ENCODE peak calls at places on chromosomes 2 and 18, in seven cellular contexts. One of them, this sample, is unnamed.

GRCh38 chr18:7856733-7857132 is 289.6 kb downstream of the PTPRM start:
- DNase-seq in cardiac fibroblast: peak; percentile 7
- DNase-seq in fibroblast of villous mesenchyme: peak; percentile 32
- DNase-seq in GM12864: no peak
- DNase-seq in tibial artery: no peak
- DNase-seq in RWPE2: no peak
- DNase-seq in BE2C: no peak
- DNase-seq in this sample: peak; percentile 74

GRCh38 chr2:111226797-111227700 is 106.3 kb downstream of the BCL2L11 start:
- DNase-seq in cardiac fibroblast: peak; percentile 65
- DNase-seq in fibroblast of villous mesenchyme: peak; percentile 83
- DNase-seq in GM12864: no peak
- DNase-seq in tibial artery: no peak
- DNase-seq in RWPE2: no peak
- DNase-seq in BE2C: no peak
- DNase-seq in this sample: no peak

GRCh38 chr2:19050354-19050753 is 308.1 kb downstream of the OSR1 start:
- DNase-seq in cardiac fibroblast: no peak
- DNase-seq in fibroblast of villous mesenchyme: no peak
- DNase-seq in GM12864: no peak
- DNase-seq in tibial artery: no peak
- DNase-seq in RWPE2: no peak
- DNase-seq in BE2C: no peak
- DNase-seq in this sample: no peak

GRCh38 chr2:237405605-237406004 is 8.4 kb downstream of the COL6A3 start:
- DNase-seq in cardiac fibroblast: no peak
- DNase-seq in fibroblast of villous mesenchyme: no peak
- DNase-seq in GM12864: no peak
- DNase-seq in tibial artery: no peak
- DNase-seq in RWPE2: no peak
- DNase-seq in BE2C: no peak
- DNase-seq in this sample: no peak

GRCh38 chr2:174664084-174664759 is 66.6 kb upstream of the WIPF1 start:
- DNase-seq in cardiac fibroblast: no peak
- DNase-seq in fibroblast of villous mesenchyme: no peak
- DNase-seq in GM12864: no peak
- DNase-seq in tibial artery: no peak
- DNase-seq in RWPE2: no peak
- DNase-seq in BE2C: no peak
- DNase-seq in this sample: no peak

GRCh38 chr2:37583867-37584266 is 87.6 kb downstream of the CDC42EP3 start:
- DNase-seq in cardiac fibroblast: no peak
- DNase-seq in fibroblast of villous mesenchyme: peak; percentile 79
- DNase-seq in GM12864: no peak
- DNase-seq in tibial artery: no peak
- DNase-seq in RWPE2: no peak
- DNase-seq in BE2C: no peak
- DNase-seq in this sample: no peak

GRCh38 chr18:63365909-63366269 is 1.1 kb downstream of the KDSR start:
- DNase-seq in cardiac fibroblast: peak; percentile 17
- DNase-seq in fibroblast of villous mesenchyme: peak; percentile 19
- DNase-seq in GM12864: no peak
- DNase-seq in tibial artery: no peak
- DNase-seq in RWPE2: no peak
- DNase-seq in BE2C: no peak
- DNase-seq in this sample: no peak

GRCh38 chr2:12679550-12680072 is 37.1 kb upstream of the TRIB2 start:
- DNase-seq in cardiac fibroblast: no peak
- DNase-seq in fibroblast of villous mesenchyme: no peak
- DNase-seq in GM12864: no peak
- DNase-seq in tibial artery: no peak
- DNase-seq in RWPE2: no peak
- DNase-seq in BE2C: no peak
- DNase-seq in this sample: no peak

GRCh38 chr2:179985163-179985820 is 21.8 kb downstream of the CWC22 start:
- DNase-seq in cardiac fibroblast: no peak
- DNase-seq in fibroblast of villous mesenchyme: no peak
- DNase-seq in GM12864: no peak
- DNase-seq in tibial artery: no peak
- DNase-seq in RWPE2: no peak
- DNase-seq in BE2C: no peak
- DNase-seq in this sample: no peak

GRCh38 chr2:84830095-84830494 is 50.8 kb downstream of the TRABD2A start:
- DNase-seq in cardiac fibroblast: no peak
- DNase-seq in fibroblast of villous mesenchyme: peak; percentile 7
- DNase-seq in GM12864: no peak
- DNase-seq in tibial artery: peak; percentile 64
- DNase-seq in RWPE2: no peak
- DNase-seq in BE2C: no peak
- DNase-seq in this sample: no peak

GRCh38 chr2:128442053-128442751 is 123.5 kb upstream of the HS6ST1 start:
- DNase-seq in cardiac fibroblast: no peak
- DNase-seq in fibroblast of villous mesenchyme: peak; percentile 93
- DNase-seq in GM12864: no peak
- DNase-seq in tibial artery: peak; percentile 19
- DNase-seq in RWPE2: peak; percentile 19
- DNase-seq in BE2C: no peak
- DNase-seq in this sample: peak; percentile 46

GRCh38 chr2:128468186-128468585 is 149.5 kb upstream of the HS6ST1 start:
- DNase-seq in cardiac fibroblast: no peak
- DNase-seq in fibroblast of villous mesenchyme: no peak
- DNase-seq in GM12864: no peak
- DNase-seq in tibial artery: no peak
- DNase-seq in RWPE2: no peak
- DNase-seq in BE2C: no peak
- DNase-seq in this sample: no peak

GRCh38 chr2:239824051-239824694 is 201.0 kb downstream of the NDUFA10 start:
- DNase-seq in cardiac fibroblast: no peak
- DNase-seq in fibroblast of villous mesenchyme: peak; percentile 7
- DNase-seq in GM12864: no peak
- DNase-seq in tibial artery: peak; percentile 17
- DNase-seq in RWPE2: no peak
- DNase-seq in BE2C: no peak
- DNase-seq in this sample: peak; percentile 47

GRCh38 chr2:36502081-36502480 is 95.9 kb downstream of the FEZ2 start:
- DNase-seq in cardiac fibroblast: peak; percentile 41
- DNase-seq in fibroblast of villous mesenchyme: peak; percentile 57
- DNase-seq in GM12864: no peak
- DNase-seq in tibial artery: no peak
- DNase-seq in RWPE2: no peak
- DNase-seq in BE2C: no peak
- DNase-seq in this sample: peak; percentile 83

GRCh38 chr2:174342600-174343342 is 8.0 kb downstream of the SP9 start:
- DNase-seq in cardiac fibroblast: no peak
- DNase-seq in fibroblast of villous mesenchyme: no peak
- DNase-seq in GM12864: no peak
- DNase-seq in tibial artery: no peak
- DNase-seq in RWPE2: no peak
- DNase-seq in BE2C: no peak
- DNase-seq in this sample: no peak

GRCh38 chr18:66616523-66616983 is 12.7 kb upstream of the CDH19 start:
- DNase-seq in cardiac fibroblast: peak; percentile 16
- DNase-seq in fibroblast of villous mesenchyme: no peak
- DNase-seq in GM12864: no peak
- DNase-seq in tibial artery: no peak
- DNase-seq in RWPE2: no peak
- DNase-seq in BE2C: peak; percentile 21
- DNase-seq in this sample: no peak

DNA sequence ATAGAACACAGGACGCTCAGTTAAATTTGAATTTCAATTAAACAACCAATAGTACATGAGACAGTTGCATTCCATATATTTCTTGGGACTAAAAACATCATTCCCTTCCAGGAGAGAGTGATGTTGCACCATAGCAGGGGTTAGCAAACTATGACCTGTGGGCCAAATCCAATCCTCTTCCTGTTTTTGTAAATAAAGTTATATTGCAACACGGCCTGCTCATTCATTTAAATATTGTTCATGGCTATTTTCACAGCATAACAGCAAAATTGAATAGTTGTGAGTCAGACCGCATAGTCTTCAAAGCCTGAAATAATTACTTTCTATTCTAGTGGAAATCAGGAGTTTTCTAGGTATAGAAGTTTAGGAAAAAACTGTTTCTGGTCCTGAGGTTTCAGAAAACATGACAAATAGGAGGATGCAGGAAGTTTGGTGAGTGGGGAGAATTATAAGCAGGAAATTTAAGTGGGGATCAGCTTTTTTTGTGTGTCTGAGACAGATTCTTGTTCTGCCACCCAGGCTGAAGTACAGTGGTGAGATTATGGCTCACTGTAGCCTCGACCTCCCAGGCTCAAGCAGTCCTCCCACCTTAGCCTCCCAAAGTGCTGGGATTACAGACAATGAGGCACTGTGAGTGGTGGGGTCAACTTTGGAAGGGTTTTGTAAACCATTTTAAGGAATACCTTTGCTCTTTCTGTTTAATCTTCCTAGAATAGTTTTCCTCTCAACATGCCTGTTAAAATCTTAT is 131.5 kb downstream of the SOCS6 start:
- DNase-seq in cardiac fibroblast: peak; percentile 92
- DNase-seq in fibroblast of villous mesenchyme: peak; percentile 99
- DNase-seq in GM12864: no peak
- DNase-seq in tibial artery: no peak
- DNase-seq in RWPE2: no peak
- DNase-seq in BE2C: no peak
- DNase-seq in this sample: no peak
- H3K4me3 ChIP-seq in cardiac fibroblast: no peak overlapping the region
- H3K4me3 ChIP-seq in fibroblast of villous mesenchyme: peak overlapping the region; percentile 29
- H3K4me3 ChIP-seq in GM12864: no peak overlapping the region
- H3K4me3 ChIP-seq in tibial artery: no peak overlapping the region
- H3K4me3 ChIP-seq in RWPE2: no peak overlapping the region
- H3K4me3 ChIP-seq in BE2C: no peak overlapping the region
- H3K4me3 ChIP-seq in this sample: no peak overlapping the region

DNA sequence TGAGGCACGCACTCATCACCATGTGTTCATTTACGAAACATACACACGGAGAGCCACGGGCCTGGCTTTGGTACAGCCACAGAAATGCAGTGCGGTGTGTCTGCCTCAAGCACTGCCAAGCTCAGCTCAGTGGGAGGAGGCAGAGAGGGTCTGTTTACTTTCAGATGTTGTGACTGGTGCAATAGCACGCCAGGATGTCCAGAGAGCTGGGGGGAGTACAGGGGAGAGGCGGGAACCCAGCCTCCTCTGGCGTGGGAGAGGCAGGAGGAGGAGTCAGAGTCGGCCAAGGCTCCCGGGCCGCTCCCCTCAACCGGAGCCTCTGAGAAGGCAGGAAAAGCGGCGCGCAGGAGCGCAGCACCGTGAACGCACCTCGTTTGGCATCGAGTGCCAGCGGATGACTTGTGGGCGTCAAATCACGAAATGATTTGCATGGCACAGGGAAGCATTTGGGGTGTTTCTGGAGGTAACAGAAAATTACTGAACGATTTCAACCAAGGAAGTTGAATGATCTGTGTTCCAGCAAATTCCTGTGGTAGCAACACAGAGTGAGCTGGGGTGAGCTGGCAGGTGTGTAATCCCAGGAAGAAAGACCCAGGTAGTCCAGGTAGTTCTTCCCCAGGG is 143.0 kb downstream of the ZNF516 start:
- DNase-seq in cardiac fibroblast: peak; percentile 85
- DNase-seq in fibroblast of villous mesenchyme: peak; percentile 98
- DNase-seq in GM12864: no peak
- DNase-seq in tibial artery: peak; percentile 60
- DNase-seq in RWPE2: no peak
- DNase-seq in BE2C: peak; percentile 80
- DNase-seq in this sample: peak; percentile 43
- H3K4me3 ChIP-seq in cardiac fibroblast: no peak overlapping the region
- H3K4me3 ChIP-seq in fibroblast of villous mesenchyme: peak overlapping the region; percentile 48
- H3K4me3 ChIP-seq in GM12864: no peak overlapping the region
- H3K4me3 ChIP-seq in tibial artery: no peak overlapping the region
- H3K4me3 ChIP-seq in RWPE2: no peak overlapping the region
- H3K4me3 ChIP-seq in BE2C: peak overlapping the region; percentile 32
- H3K4me3 ChIP-seq in this sample: no peak overlapping the region

DNA sequence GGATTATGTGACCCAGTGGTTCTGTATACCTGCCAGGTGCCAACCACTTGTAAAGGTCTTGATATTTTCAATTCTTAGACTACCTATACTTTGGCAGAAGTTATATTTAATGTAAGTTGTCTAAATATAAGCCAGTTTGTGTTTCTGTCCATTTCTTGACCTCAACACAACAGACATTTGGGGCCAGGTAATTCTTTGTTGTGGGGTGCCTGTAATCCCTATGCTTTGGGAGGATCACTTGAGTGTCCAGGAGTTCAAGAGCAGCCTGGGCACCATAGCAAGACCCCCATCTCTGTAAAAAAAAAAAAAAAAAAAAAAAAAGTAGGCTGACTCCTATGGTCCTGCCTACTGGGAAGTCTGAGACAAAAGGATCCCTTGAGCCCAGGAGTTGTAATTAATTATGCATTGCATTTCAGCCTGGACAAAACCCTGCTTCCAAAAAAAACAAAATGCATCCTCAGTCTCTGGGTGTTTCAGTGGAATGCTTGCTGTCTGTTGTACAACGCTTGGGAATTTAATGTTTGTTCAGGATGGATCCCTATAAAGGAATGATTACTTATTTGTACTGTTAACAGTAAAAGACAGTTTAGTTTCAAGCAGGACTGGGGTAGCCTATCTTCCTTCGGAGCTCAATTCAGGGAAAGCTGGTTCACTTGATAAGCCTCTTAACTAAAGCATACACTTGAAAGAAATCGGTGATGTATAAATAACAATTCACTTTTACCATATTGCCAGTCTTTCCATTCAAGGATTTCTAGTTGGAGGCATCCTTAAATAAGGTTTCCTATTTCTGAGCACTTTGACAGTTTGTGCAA is 3.4 kb downstream of the RPS27A start:
- DNase-seq in cardiac fibroblast: no peak
- DNase-seq in fibroblast of villous mesenchyme: no peak
- DNase-seq in GM12864: no peak
- DNase-seq in tibial artery: no peak
- DNase-seq in RWPE2: no peak
- DNase-seq in BE2C: no peak
- DNase-seq in this sample: no peak
- H3K4me3 ChIP-seq in cardiac fibroblast: no peak overlapping the region
- H3K4me3 ChIP-seq in fibroblast of villous mesenchyme: no peak overlapping the region
- H3K4me3 ChIP-seq in GM12864: no peak overlapping the region
- H3K4me3 ChIP-seq in tibial artery: no peak overlapping the region
- H3K4me3 ChIP-seq in RWPE2: no peak overlapping the region
- H3K4me3 ChIP-seq in BE2C: no peak overlapping the region
- H3K4me3 ChIP-seq in this sample: no peak overlapping the region

GRCh38 chr2:74458132-74458956 is at the start of gene WBP1:
- DNase-seq in cardiac fibroblast: peak; percentile 100
- DNase-seq in fibroblast of villous mesenchyme: peak; percentile 100
- DNase-seq in GM12864: peak; percentile 100
- DNase-seq in tibial artery: peak; percentile 100
- DNase-seq in RWPE2: peak; percentile 100
- DNase-seq in BE2C: peak; percentile 95
- DNase-seq in this sample: peak; percentile 100

GRCh38 chr2:74458957-74459290 is 686 bp downstream of the WBP1 start:
- DNase-seq in cardiac fibroblast: peak; percentile 14
- DNase-seq in fibroblast of villous mesenchyme: peak; percentile 37
- DNase-seq in GM12864: no peak
- DNase-seq in tibial artery: no peak
- DNase-seq in RWPE2: no peak
- DNase-seq in BE2C: no peak
- DNase-seq in this sample: no peak

GRCh38 chr2:74461187-74462053 is 3.2 kb downstream of the WBP1 start:
- DNase-seq in cardiac fibroblast: no peak
- DNase-seq in fibroblast of villous mesenchyme: no peak
- DNase-seq in GM12864: no peak
- DNase-seq in tibial artery: no peak
- DNase-seq in RWPE2: no peak
- DNase-seq in BE2C: peak; percentile 25
- DNase-seq in this sample: peak; percentile 69

GRCh38 chr2:74457549-74458131 is 598 bp upstream of the WBP1 start:
- DNase-seq in cardiac fibroblast: no peak
- DNase-seq in fibroblast of villous mesenchyme: no peak
- DNase-seq in GM12864: peak; percentile 53
- DNase-seq in tibial artery: peak; percentile 48
- DNase-seq in RWPE2: peak; percentile 79
- DNase-seq in BE2C: peak; percentile 67
- DNase-seq in this sample: peak; percentile 87

GRCh38 chr2:74459377-74460118 is 1.3 kb downstream of the WBP1 start:
- DNase-seq in cardiac fibroblast: no peak
- DNase-seq in fibroblast of villous mesenchyme: no peak
- DNase-seq in GM12864: no peak
- DNase-seq in tibial artery: no peak
- DNase-seq in RWPE2: no peak
- DNase-seq in BE2C: no peak
- DNase-seq in this sample: no peak
- H3K4me3 ChIP-seq in cardiac fibroblast: peak overlapping the region; percentile 5
- H3K4me3 ChIP-seq in fibroblast of villous mesenchyme: peak overlapping the region; percentile 79
- H3K4me3 ChIP-seq in GM12864: peak overlapping the region; percentile 90
- H3K4me3 ChIP-seq in tibial artery: peak overlapping the region; percentile 66
- H3K4me3 ChIP-seq in RWPE2: peak overlapping the region; percentile 60
- H3K4me3 ChIP-seq in BE2C: peak overlapping the region; percentile 85
- H3K4me3 ChIP-seq in this sample: peak overlapping the region; percentile 45

This sample was measured in Caco-2.